ENCODE peak calls at places on chromosomes 2 and 18, in ten cellular contexts. V, I, O, A, L, Z, P, E, Q and K are unnamed samples.

GRCh38 chr2:61340242-61340641 is 130.6 kb downstream of the USP34 start:
- DNase-seq in V (no peak), I (no peak), O (no peak), A (no peak), L (no peak), Z (no peak), P (no peak), E (no peak), Q (no peak), K (peak)

GRCh38 chr2:694174-694573 is 17.0 kb upstream of the TMEM18 start:
- DNase-seq in V (no peak), I (no peak), O (no peak), A (no peak), L (no peak), Z (no peak), P (no peak), E (no peak), Q (no peak), K (no peak)

GRCh38 chr18:21914739-21915319 is 174.2 kb downstream of the MIB1 start:
- DNase-seq in V (peak), I (no peak), O (no peak), A (no peak), L (no peak), Z (peak), P (peak), E (no peak), Q (no peak), K (peak)

GRCh38 chr2:160499865-160500264 is 6.3 kb upstream of the RBMS1 start:
- DNase-seq in V (no peak), I (no peak), O (no peak), A (no peak), L (no peak), Z (no peak), P (no peak), E (no peak), Q (no peak), K (no peak)

GRCh38 chr2:225337183-225337582 is 62.3 kb upstream of the NYAP2 start:
- DNase-seq in V (peak), I (no peak), O (no peak), A (no peak), L (no peak), Z (peak), P (peak), E (no peak), Q (no peak), K (peak)

GRCh38 chr2:71530246-71530986 is 77.1 kb downstream of the DYSF start:
- DNase-seq in V (peak), I (no peak), O (no peak), A (peak), L (no peak), Z (no peak), P (no peak), E (no peak), Q (peak), K (no peak)

GRCh38 chr2:40668435-40668834 is 216.5 kb upstream of the SLC8A1 start:
- DNase-seq in V (no peak), I (no peak), O (no peak), A (no peak), L (no peak), Z (peak), P (no peak), E (no peak), Q (no peak), K (no peak)

GRCh38 chr18:10234912-10235439 is 219.5 kb upstream of the APCDD1 start:
- DNase-seq in V (no peak), I (no peak), O (no peak), A (no peak), L (no peak), Z (peak), P (peak), E (no peak), Q (no peak), K (peak)

GRCh38 chr2:181985632-181986205 is at the start of gene PPP1R1C:
- DNase-seq in V (peak), I (no peak), O (peak), A (no peak), L (no peak), Z (no peak), P (no peak), E (no peak), Q (no peak), K (no peak)

GRCh38 chr18:26307161-26307773 is 81.0 kb downstream of the TAF4B start:
- DNase-seq in V (peak), I (no peak), O (peak), A (no peak), L (no peak), Z (no peak), P (no peak), E (no peak), Q (no peak), K (peak)

GRCh38 chr2:97660775-97661417 is 2.9 kb downstream of the ACTR1B start:
- DNase-seq in V (no peak), I (no peak), O (no peak), A (no peak), L (no peak), Z (no peak), P (no peak), E (no peak), Q (no peak), K (no peak)

GRCh38 chr2:124805060-124805459 is 780.0 kb downstream of the CNTNAP5 start:
- DNase-seq in V (no peak), I (no peak), O (no peak), A (no peak), L (no peak), Z (no peak), P (no peak), E (no peak), Q (no peak), K (no peak)

GRCh38 chr18:24427484-24427883 is 1.0 kb downstream of the IMPACT start:
- DNase-seq in V (peak), I (no peak), O (no peak), A (no peak), L (no peak), Z (no peak), P (no peak), E (no peak), Q (no peak), K (no peak)

GRCh38 chr2:233061591-233062446 is 1.7 kb downstream of the INPP5D start:
- DNase-seq in V (peak), I (no peak), O (no peak), A (peak), L (peak), Z (no peak), P (no peak), E (peak), Q (peak), K (no peak)

GRCh38 chr2:7633556-7634153 is 716.4 kb downstream of the RNF144A start:
- DNase-seq in V (no peak), I (no peak), O (no peak), A (no peak), L (no peak), Z (no peak), P (no peak), E (no peak), Q (no peak), K (no peak)

GRCh38 chr2:118056165-118056534 is 32.1 kb upstream of the INSIG2 start:
- DNase-seq in V (no peak), I (no peak), O (no peak), A (no peak), L (no peak), Z (no peak), P (no peak), E (peak), Q (no peak), K (no peak)

GRCh38 chr18:10242922-10243680 is 211.3 kb upstream of the APCDD1 start:
- DNase-seq in V (peak), I (no peak), O (peak), A (no peak), L (no peak), Z (no peak), P (no peak), E (no peak), Q (no peak), K (no peak)

GRCh38 chr2:9229470-9229820 is 22.8 kb downstream of the ASAP2 start:
- DNase-seq in V (no peak), I (no peak), O (no peak), A (peak), L (no peak), Z (no peak), P (no peak), E (no peak), Q (no peak), K (no peak)

GRCh38 chr18:2515908-2516625 is 55.2 kb downstream of the METTL4 start:
- DNase-seq in V (no peak), I (no peak), O (no peak), A (no peak), L (no peak), Z (peak), P (no peak), E (peak), Q (peak), K (peak)

GRCh38 chr18:46950064-46950656 is 32.8 kb downstream of the KATNAL2 start:
- DNase-seq in V (peak), I (no peak), O (no peak), A (no peak), L (no peak), Z (no peak), P (no peak), E (no peak), Q (no peak), K (no peak)

GRCh38 chr2:155404433-155405002 is 706.0 kb downstream of the KCNJ3 start:
- DNase-seq in V (no peak), I (no peak), O (no peak), A (no peak), L (no peak), Z (no peak), P (no peak), E (no peak), Q (no peak), K (no peak)

GRCh38 chr2:107553045-107553444 is 273.6 kb upstream of the RGPD4 start:
- DNase-seq in V (no peak), I (no peak), O (no peak), A (no peak), L (no peak), Z (no peak), P (no peak), E (no peak), Q (no peak), K (no peak)

GRCh38 chr2:218806346-218806978 is 24.5 kb downstream of the CYP27A1 start:
- DNase-seq in V (no peak), I (no peak), O (no peak), A (no peak), L (no peak), Z (peak), P (peak), E (peak), Q (no peak), K (peak)

GRCh38 chr2:143955416-143956075 is 564.4 kb downstream of the ZEB2 start:
- DNase-seq in V (no peak), I (no peak), O (no peak), A (no peak), L (no peak), Z (no peak), P (no peak), E (no peak), Q (no peak), K (peak)

GRCh38 chr2:186170693-186171092 is 315.4 kb upstream of the ZC3H15 start:
- DNase-seq in V (no peak), I (no peak), O (no peak), A (no peak), L (no peak), Z (no peak), P (no peak), E (no peak), Q (no peak), K (no peak)

GRCh38 chr2:64654993-64655666 is 1.4 kb upstream of the SERTAD2 start:
- DNase-seq in V (no peak), I (no peak), O (no peak), A (peak), L (no peak), Z (no peak), P (no peak), E (no peak), Q (peak), K (no peak)

GRCh38 chr2:152546230-152546837 is 170.9 kb downstream of the PRPF40A start:
- DNase-seq in V (no peak), I (no peak), O (no peak), A (no peak), L (no peak), Z (no peak), P (no peak), E (no peak), Q (no peak), K (no peak)

GRCh38 chr18:61765097-61765496 is 127.7 kb downstream of the RNF152 start:
- DNase-seq in V (peak), I (no peak), O (no peak), A (no peak), L (no peak), Z (peak), P (no peak), E (no peak), Q (no peak), K (peak)

GRCh38 chr2:46702537-46702936 is 213.1 kb downstream of the MCFD2 start:
- DNase-seq in V (no peak), I (no peak), O (no peak), A (no peak), L (no peak), Z (no peak), P (no peak), E (no peak), Q (no peak), K (no peak)

GRCh38 chr18:24078391-24078790 is 60.5 kb upstream of the CABYR start:
- DNase-seq in V (peak), I (no peak), O (no peak), A (no peak), L (no peak), Z (no peak), P (no peak), E (no peak), Q (no peak), K (no peak)

GRCh38 chr2:57907411-57907810 is 139.2 kb upstream of the VRK2 start:
- DNase-seq in V (no peak), I (no peak), O (peak), A (no peak), L (no peak), Z (no peak), P (no peak), E (no peak), Q (no peak), K (no peak)

GRCh38 chr2:98020992-98021713 is 25.4 kb upstream of the TMEM131 start:
- DNase-seq in V (peak), I (no peak), O (no peak), A (no peak), L (no peak), Z (no peak), P (no peak), E (no peak), Q (no peak), K (no peak)

GRCh38 chr2:13581471-13581870 is 864.7 kb downstream of the TRIB2 start:
- DNase-seq in V (peak), I (no peak), O (no peak), A (no peak), L (no peak), Z (no peak), P (no peak), E (no peak), Q (no peak), K (no peak)

GRCh38 chr2:207283356-207283755 is 117.6 kb upstream of the KLF7 start:
- DNase-seq in V (peak), I (no peak), O (peak), A (no peak), L (no peak), Z (no peak), P (no peak), E (peak), Q (peak), K (no peak)